ENCODE peak calls at places on chromosome 18, in seven cellular contexts. A is foreskin fibroblast, N is AG04449, L is cardiac fibroblast, V is mammary epithelial cell, F is fibroblast of mammary gland, O is left ventricle myocardium inferior. H is an unnamed sample.

GRCh38 chr18:42635378-42636048 is 480.0 kb downstream of the RIT2 start:
- DNase-seq in V (no peak), L (peak), A (no peak), F (no peak), O (no peak), N (no peak), H (no peak)

GRCh38 chr18:66440433-66440832 is 163.5 kb downstream of the CDH19 start:
- DNase-seq in N (no peak), A (no peak), F (no peak), V (no peak), L (no peak), O (no peak), H (no peak)

GRCh38 chr18:68566991-68567390 is 147.9 kb downstream of the TMX3 start:
- DNase-seq in V (no peak), A (no peak), N (no peak), F (no peak), O (no peak), L (no peak), H (no peak)

GRCh38 chr18:79975985-79976680 is 11.7 kb downstream of the HSBP1L1 start:
- DNase-seq in L (no peak), V (no peak), N (no peak), A (no peak), O (peak), F (no peak), H (no peak)

GRCh38 chr18:8218263-8218662 is 391.0 kb upstream of the RAB12 start:
- DNase-seq in L (no peak), F (no peak), A (no peak), O (no peak), V (no peak), N (no peak), H (no peak)

GRCh38 chr18:47050468-47050867 is 15.0 kb upstream of the ELOA2 start:
- DNase-seq in A (peak), O (no peak), L (peak), F (peak), V (peak), N (peak), H (peak)

GRCh38 chr18:6747646-6748045 is 18.1 kb downstream of the ARHGAP28 start:
- DNase-seq in O (no peak), L (peak), A (peak), V (peak), F (peak), N (peak), H (peak)

GRCh38 chr18:40841473-40841872 is 1113.6 kb upstream of the PIK3C3 start:
- DNase-seq in L (peak), A (peak), O (no peak), F (peak), V (peak), N (peak), H (peak)

GRCh38 chr18:35456181-35456850 is 41.4 kb downstream of the INO80C start:
- DNase-seq in V (peak), F (peak), N (no peak), L (peak), A (peak), O (no peak), H (no peak)

GRCh38 chr18:12989397-12990127 is 1.6 kb upstream of the CEP192 start:
- DNase-seq in O (no peak), V (no peak), N (no peak), L (no peak), F (no peak), A (peak), H (no peak)

GRCh38 chr18:12990977-12991838 is at the start of gene CEP192:
- DNase-seq in N (peak), F (peak), O (peak), A (peak), V (peak), L (peak), H (peak)

GRCh38 chr18:12991839-12992216 is 666 bp downstream of the CEP192 start:
- DNase-seq in V (no peak), N (no peak), A (no peak), L (no peak), F (no peak), O (no peak), H (no peak)

GRCh38 chr18:12990662-12990976 is 543 bp upstream of the CEP192 start:
- DNase-seq in L (no peak), V (no peak), O (no peak), N (no peak), F (no peak), A (no peak), H (no peak)

DNA sequence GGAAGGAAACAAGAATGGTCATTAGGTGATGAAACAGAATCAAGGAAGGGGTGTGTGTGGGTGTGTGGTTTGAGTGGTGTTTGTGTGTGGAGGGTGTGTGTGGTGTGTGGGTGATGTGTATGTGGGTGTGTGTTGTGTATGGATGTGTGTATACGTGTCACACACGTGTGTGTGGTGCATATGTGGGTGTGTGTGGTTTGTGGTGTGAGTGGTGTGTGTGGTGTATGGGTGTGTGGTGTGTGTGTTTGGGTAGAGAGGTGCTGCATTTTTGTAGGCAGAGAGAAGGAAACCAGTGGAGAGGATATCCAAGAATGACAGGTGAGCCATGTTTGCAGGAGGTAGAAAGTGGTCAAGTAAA is 1.1 kb upstream of the CEP192 start:
- DNase-seq in O (no peak), N (no peak), A (no peak), L (no peak), V (peak), F (peak), H (no peak)
- H3K4me3 ChIP-seq in O (peak), N (peak), A (peak), L (peak), V (peak), F (peak), H (peak)

GRCh38 chr18:49612515-49613033 is 50.7 kb downstream of the LIPG start:
- DNase-seq in O (no peak), L (no peak), V (peak), F (no peak), N (no peak), A (no peak), H (no peak)
- TF ChIP-seq CTCF in O (no peak), L (no peak), V (no peak), F (no peak), N (no peak), A (no peak), H (no peak)

DNA sequence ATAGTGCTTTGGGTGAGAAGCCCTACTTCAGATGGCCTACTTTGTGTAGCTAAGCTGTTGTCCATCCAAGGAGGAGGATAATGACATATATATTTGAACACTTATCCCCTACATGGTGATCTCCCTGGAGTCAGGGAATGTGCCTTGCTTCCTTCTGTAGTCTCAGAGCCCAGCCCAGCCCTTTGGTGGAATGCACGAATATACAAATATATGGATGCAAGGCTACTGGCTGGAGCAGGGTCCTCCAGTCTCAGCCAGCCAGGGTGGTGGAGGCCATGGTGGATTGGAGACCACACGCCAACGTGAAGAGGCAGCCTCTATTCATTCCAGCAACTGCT is 150.6 kb upstream of the RIOK3 start:
- DNase-seq in V (no peak), A (no peak), F (no peak), O (no peak), N (no peak), L (no peak), H (no peak)
- H3K4me3 ChIP-seq in V (no peak), A (no peak), F (no peak), O (no peak), N (no peak), L (no peak), H (no peak)

DNA sequence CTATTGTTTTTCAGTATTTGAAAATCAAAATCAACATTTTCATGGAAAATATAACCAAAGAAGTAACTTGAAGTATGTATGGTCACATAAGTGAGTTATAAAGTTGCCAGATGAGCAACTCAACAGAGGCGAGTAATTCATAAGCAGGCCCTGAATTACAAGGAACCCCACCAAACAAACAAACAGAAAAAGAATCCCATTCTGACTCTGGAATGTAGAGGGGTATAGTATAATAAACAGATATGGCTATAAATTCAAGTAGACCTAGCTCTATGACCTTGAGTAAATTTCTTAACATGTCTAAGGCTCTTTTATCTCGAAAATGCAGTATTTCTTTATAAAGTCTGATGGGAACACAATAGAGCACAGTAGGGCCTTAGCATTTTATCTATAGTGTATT is 4.7 kb upstream of the CDH2 start:
- DNase-seq in L (no peak), V (no peak), A (no peak), O (no peak), F (no peak), N (no peak), H (no peak)
- TF ChIP-seq CTCF in L (no peak), V (no peak), A (no peak), O (no peak), F (no peak), N (no peak), H (no peak)

GRCh38 chr18:45667056-45667455 is 51.8 kb downstream of the SLC14A2 start:
- DNase-seq in F (no peak), O (no peak), L (no peak), A (no peak), N (no peak), V (no peak), H (no peak)

GRCh38 chr18:45666520-45666919 is 51.2 kb downstream of the SLC14A2 start:
- DNase-seq in L (no peak), V (no peak), N (no peak), A (no peak), F (no peak), O (no peak), H (no peak)

GRCh38 chr18:45672637-45673036 is 51.3 kb upstream of the SLC14A1 start:
- DNase-seq in A (no peak), F (no peak), V (no peak), O (no peak), L (no peak), N (no peak), H (no peak)

GRCh38 chr18:45671366-45671765 is 52.6 kb upstream of the SLC14A1 start:
- DNase-seq in O (no peak), F (no peak), A (no peak), L (no peak), N (no peak), V (no peak), H (no peak)

GRCh38 chr18:45670281-45670962 is 53.6 kb upstream of the SLC14A1 start:
- DNase-seq in O (no peak), L (peak), V (peak), A (peak), N (no peak), F (peak), H (peak)
- H3K4me3 ChIP-seq in O (no peak), L (no peak), V (no peak), A (no peak), N (no peak), F (no peak), H (no peak)

H was measured in AG10803.